ENCODE peak calls at places on chromosomes 2 and 18, in six cellular contexts. One of them, this sample, is unnamed.

GRCh38 chr2:172021074-172021931 is 21.6 kb downstream of the METAP1D start:
- DNase-seq in HCT116: no peak
- DNase-seq in effector memory CD4-positive, alpha-beta T cell: no peak
- DNase-seq in kidney: no peak
- DNase-seq in CD8-positive, alpha-beta T cell: no peak
- DNase-seq in CD8-positive, alpha-beta memory T cell: no peak
- DNase-seq in this sample: no peak

GRCh38 chr2:189486237-189486770 is 45.0 kb downstream of the WDR75 start:
- DNase-seq in HCT116: no peak
- DNase-seq in effector memory CD4-positive, alpha-beta T cell: no peak
- DNase-seq in kidney: no peak
- DNase-seq in CD8-positive, alpha-beta T cell: no peak
- DNase-seq in CD8-positive, alpha-beta memory T cell: no peak
- DNase-seq in this sample: no peak

GRCh38 chr2:64609229-64609994 is 44.3 kb downstream of the SERTAD2 start:
- DNase-seq in HCT116: no peak
- DNase-seq in effector memory CD4-positive, alpha-beta T cell: peak
- DNase-seq in kidney: peak
- DNase-seq in CD8-positive, alpha-beta T cell: peak
- DNase-seq in CD8-positive, alpha-beta memory T cell: peak
- DNase-seq in this sample: peak

GRCh38 chr18:13889661-13890060 is 25.7 kb downstream of the MC2R start:
- DNase-seq in HCT116: no peak
- DNase-seq in effector memory CD4-positive, alpha-beta T cell: no peak
- DNase-seq in kidney: no peak
- DNase-seq in CD8-positive, alpha-beta T cell: no peak
- DNase-seq in CD8-positive, alpha-beta memory T cell: no peak
- DNase-seq in this sample: no peak

GRCh38 chr2:37625156-37625555 is 46.3 kb downstream of the CDC42EP3 start:
- DNase-seq in HCT116: no peak
- DNase-seq in effector memory CD4-positive, alpha-beta T cell: no peak
- DNase-seq in kidney: no peak
- DNase-seq in CD8-positive, alpha-beta T cell: no peak
- DNase-seq in CD8-positive, alpha-beta memory T cell: no peak
- DNase-seq in this sample: no peak

GRCh38 chr2:241289597-241289996 is 25.9 kb downstream of the HDLBP start:
- DNase-seq in HCT116: no peak
- DNase-seq in effector memory CD4-positive, alpha-beta T cell: no peak
- DNase-seq in kidney: no peak
- DNase-seq in CD8-positive, alpha-beta T cell: no peak
- DNase-seq in CD8-positive, alpha-beta memory T cell: no peak
- DNase-seq in this sample: no peak

GRCh38 chr2:217858519-217859466 is 144.0 kb downstream of the TNS1 start:
- DNase-seq in HCT116: no peak
- DNase-seq in effector memory CD4-positive, alpha-beta T cell: no peak
- DNase-seq in kidney: peak
- DNase-seq in CD8-positive, alpha-beta T cell: no peak
- DNase-seq in CD8-positive, alpha-beta memory T cell: no peak
- DNase-seq in this sample: no peak

GRCh38 chr2:172086349-172087190 is 1.3 kb downstream of the DLX1 start:
- DNase-seq in HCT116: no peak
- DNase-seq in effector memory CD4-positive, alpha-beta T cell: peak
- DNase-seq in kidney: peak
- DNase-seq in CD8-positive, alpha-beta T cell: peak
- DNase-seq in CD8-positive, alpha-beta memory T cell: peak
- DNase-seq in this sample: no peak

GRCh38 chr2:159297042-159297707 is 10.7 kb upstream of the WDSUB1 start:
- DNase-seq in HCT116: no peak
- DNase-seq in effector memory CD4-positive, alpha-beta T cell: no peak
- DNase-seq in kidney: no peak
- DNase-seq in CD8-positive, alpha-beta T cell: no peak
- DNase-seq in CD8-positive, alpha-beta memory T cell: no peak
- DNase-seq in this sample: no peak

GRCh38 chr2:211157856-211158463 is 601.6 kb downstream of the CPS1 start:
- DNase-seq in HCT116: peak
- DNase-seq in effector memory CD4-positive, alpha-beta T cell: no peak
- DNase-seq in kidney: no peak
- DNase-seq in CD8-positive, alpha-beta T cell: peak
- DNase-seq in CD8-positive, alpha-beta memory T cell: peak
- DNase-seq in this sample: peak

GRCh38 chr18:36934884-36935283 is 106.0 kb downstream of the KIAA1328 start:
- DNase-seq in HCT116: no peak
- DNase-seq in effector memory CD4-positive, alpha-beta T cell: no peak
- DNase-seq in kidney: no peak
- DNase-seq in CD8-positive, alpha-beta T cell: no peak
- DNase-seq in CD8-positive, alpha-beta memory T cell: no peak
- DNase-seq in this sample: no peak

GRCh38 chr2:66836851-66837250 is 401.9 kb downstream of the MEIS1 start:
- DNase-seq in HCT116: no peak
- DNase-seq in effector memory CD4-positive, alpha-beta T cell: no peak
- DNase-seq in kidney: no peak
- DNase-seq in CD8-positive, alpha-beta T cell: no peak
- DNase-seq in CD8-positive, alpha-beta memory T cell: no peak
- DNase-seq in this sample: no peak

GRCh38 chr2:66840321-66841014 is 405.5 kb downstream of the MEIS1 start:
- DNase-seq in HCT116: no peak
- DNase-seq in effector memory CD4-positive, alpha-beta T cell: no peak
- DNase-seq in kidney: no peak
- DNase-seq in CD8-positive, alpha-beta T cell: no peak
- DNase-seq in CD8-positive, alpha-beta memory T cell: no peak
- DNase-seq in this sample: no peak

GRCh38 chr2:66834859-66835258 is 399.9 kb downstream of the MEIS1 start:
- DNase-seq in HCT116: no peak
- DNase-seq in effector memory CD4-positive, alpha-beta T cell: no peak
- DNase-seq in kidney: no peak
- DNase-seq in CD8-positive, alpha-beta T cell: no peak
- DNase-seq in CD8-positive, alpha-beta memory T cell: no peak
- DNase-seq in this sample: no peak

GRCh38 chr2:66843856-66844255 is 408.9 kb downstream of the MEIS1 start:
- DNase-seq in HCT116: no peak
- DNase-seq in effector memory CD4-positive, alpha-beta T cell: no peak
- DNase-seq in kidney: no peak
- DNase-seq in CD8-positive, alpha-beta T cell: no peak
- DNase-seq in CD8-positive, alpha-beta memory T cell: no peak
- DNase-seq in this sample: no peak

DNA sequence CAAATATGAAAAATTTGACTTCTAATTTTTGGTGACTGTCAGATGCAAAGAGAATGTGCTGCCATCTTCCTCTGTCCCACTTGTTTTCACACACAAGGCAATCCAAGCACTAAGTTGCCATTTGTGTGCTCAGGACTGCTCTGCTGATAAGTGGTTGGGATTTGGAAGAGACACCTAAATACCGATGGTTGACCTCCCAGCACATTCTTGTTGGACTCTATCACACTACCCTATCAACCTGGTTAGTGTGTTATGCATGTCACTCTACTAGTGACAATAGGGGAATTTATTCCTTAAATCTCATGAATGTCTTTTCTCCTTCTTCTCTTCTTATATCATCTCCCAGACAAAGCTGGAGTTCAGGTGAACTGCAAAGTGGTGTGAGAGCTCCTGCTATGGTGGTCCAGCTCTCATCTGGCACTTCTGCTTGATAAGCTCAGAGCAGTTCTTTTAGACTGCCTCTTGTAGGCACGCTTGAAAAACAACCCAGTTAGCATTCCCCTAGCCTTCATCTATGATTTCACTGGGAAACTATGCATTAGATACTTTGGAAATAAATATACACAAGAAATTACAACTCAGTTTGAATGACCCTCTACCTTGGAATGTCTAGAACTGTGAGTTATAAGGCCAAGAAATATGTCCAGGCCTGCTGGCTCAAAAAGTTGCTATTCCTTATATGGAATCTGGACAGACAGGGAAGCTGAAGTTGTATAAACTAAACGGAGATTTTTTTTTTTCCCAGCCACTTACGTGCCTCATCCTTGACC is 404.8 kb downstream of the MEIS1 start:
- DNase-seq in HCT116: no peak
- DNase-seq in effector memory CD4-positive, alpha-beta T cell: no peak
- DNase-seq in kidney: no peak
- DNase-seq in CD8-positive, alpha-beta T cell: no peak
- DNase-seq in CD8-positive, alpha-beta memory T cell: no peak
- DNase-seq in this sample: no peak
- H3K27ac ChIP-seq in HCT116: no peak
- H3K27ac ChIP-seq in effector memory CD4-positive, alpha-beta T cell: no peak
- H3K27ac ChIP-seq in kidney: no peak
- H3K27ac ChIP-seq in CD8-positive, alpha-beta T cell: no peak
- H3K27ac ChIP-seq in CD8-positive, alpha-beta memory T cell: no peak
- H3K27ac ChIP-seq in this sample: peak

GRCh38 chr2:173198338-173198737 is 122.7 kb downstream of the MAP3K20 start:
- DNase-seq in HCT116: no peak
- DNase-seq in effector memory CD4-positive, alpha-beta T cell: no peak
- DNase-seq in kidney: no peak
- DNase-seq in CD8-positive, alpha-beta T cell: no peak
- DNase-seq in CD8-positive, alpha-beta memory T cell: no peak
- DNase-seq in this sample: no peak
- H3K27ac ChIP-seq in HCT116: no peak
- H3K27ac ChIP-seq in effector memory CD4-positive, alpha-beta T cell: no peak
- H3K27ac ChIP-seq in kidney: no peak
- H3K27ac ChIP-seq in CD8-positive, alpha-beta T cell: no peak
- H3K27ac ChIP-seq in CD8-positive, alpha-beta memory T cell: no peak
- H3K27ac ChIP-seq in this sample: no peak

GRCh38 chr2:69165079-69165478 is 152.1 kb downstream of the ANTXR1 start:
- DNase-seq in HCT116: no peak
- DNase-seq in effector memory CD4-positive, alpha-beta T cell: no peak
- DNase-seq in kidney: no peak
- DNase-seq in CD8-positive, alpha-beta T cell: no peak
- DNase-seq in CD8-positive, alpha-beta memory T cell: no peak
- DNase-seq in this sample: no peak

GRCh38 chr2:69164379-69164778 is 151.4 kb downstream of the ANTXR1 start:
- DNase-seq in HCT116: no peak
- DNase-seq in effector memory CD4-positive, alpha-beta T cell: no peak
- DNase-seq in kidney: no peak
- DNase-seq in CD8-positive, alpha-beta T cell: no peak
- DNase-seq in CD8-positive, alpha-beta memory T cell: no peak
- DNase-seq in this sample: no peak

GRCh38 chr2:69163556-69163955 is 150.6 kb downstream of the ANTXR1 start:
- DNase-seq in HCT116: no peak
- DNase-seq in effector memory CD4-positive, alpha-beta T cell: no peak
- DNase-seq in kidney: no peak
- DNase-seq in CD8-positive, alpha-beta T cell: no peak
- DNase-seq in CD8-positive, alpha-beta memory T cell: no peak
- DNase-seq in this sample: no peak

GRCh38 chr2:69162121-69162520 is 149.1 kb downstream of the ANTXR1 start:
- DNase-seq in HCT116: no peak
- DNase-seq in effector memory CD4-positive, alpha-beta T cell: no peak
- DNase-seq in kidney: no peak
- DNase-seq in CD8-positive, alpha-beta T cell: no peak
- DNase-seq in CD8-positive, alpha-beta memory T cell: no peak
- DNase-seq in this sample: no peak

DNA sequence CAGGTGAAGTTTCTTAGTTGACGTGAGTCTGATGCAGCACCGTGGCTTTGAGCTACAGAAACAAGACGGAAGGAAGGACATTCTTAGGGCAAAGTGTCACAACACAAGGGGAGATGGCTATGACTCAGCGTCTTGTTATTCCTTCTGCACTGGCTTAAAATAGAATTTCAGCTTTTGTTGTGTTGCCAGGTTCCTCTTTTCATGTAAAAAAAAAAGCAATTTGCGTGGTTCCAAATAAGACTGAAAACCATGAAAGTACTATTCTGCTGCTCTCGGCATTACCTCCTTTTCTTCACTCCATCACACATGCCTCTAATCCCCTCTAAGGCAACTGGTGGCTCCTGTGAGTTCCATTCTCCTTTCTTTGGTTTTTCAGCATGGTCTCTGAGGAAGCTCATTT is 150.1 kb downstream of the ANTXR1 start:
- DNase-seq in HCT116: peak
- DNase-seq in effector memory CD4-positive, alpha-beta T cell: no peak
- DNase-seq in kidney: no peak
- DNase-seq in CD8-positive, alpha-beta T cell: no peak
- DNase-seq in CD8-positive, alpha-beta memory T cell: no peak
- DNase-seq in this sample: no peak
- H3K27ac ChIP-seq in HCT116: no peak
- H3K27ac ChIP-seq in effector memory CD4-positive, alpha-beta T cell: no peak
- H3K27ac ChIP-seq in kidney: no peak
- H3K27ac ChIP-seq in CD8-positive, alpha-beta T cell: no peak
- H3K27ac ChIP-seq in CD8-positive, alpha-beta memory T cell: no peak
- H3K27ac ChIP-seq in this sample: peak

DNA sequence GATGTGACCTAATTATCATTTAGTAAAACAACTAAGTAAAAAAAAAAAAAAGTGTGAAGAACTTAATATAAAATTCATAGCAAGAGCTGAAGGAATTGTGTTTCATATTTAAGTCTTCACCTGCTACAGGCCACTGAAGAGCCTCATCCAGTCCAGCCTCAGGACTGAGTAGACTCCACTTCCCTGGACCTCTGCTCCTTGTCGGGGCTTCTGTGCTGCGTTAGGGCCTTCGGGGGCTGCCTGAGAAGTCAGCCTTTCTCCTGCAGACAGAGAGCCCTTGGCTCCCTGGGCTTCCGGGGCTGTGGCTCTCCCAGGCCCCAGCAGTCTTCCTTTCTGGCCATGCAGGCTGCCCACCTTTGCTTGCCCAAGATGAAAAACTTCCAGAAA is 95.5 kb downstream of the MTCL1 start:
- DNase-seq in HCT116: no peak
- DNase-seq in effector memory CD4-positive, alpha-beta T cell: no peak
- DNase-seq in kidney: no peak
- DNase-seq in CD8-positive, alpha-beta T cell: no peak
- DNase-seq in CD8-positive, alpha-beta memory T cell: no peak
- DNase-seq in this sample: no peak
- H3K27ac ChIP-seq in HCT116: peak
- H3K27ac ChIP-seq in effector memory CD4-positive, alpha-beta T cell: no peak
- H3K27ac ChIP-seq in kidney: no peak
- H3K27ac ChIP-seq in CD8-positive, alpha-beta T cell: no peak
- H3K27ac ChIP-seq in CD8-positive, alpha-beta memory T cell: no peak
- H3K27ac ChIP-seq in this sample: peak

GRCh38 chr18:46588971-46589660 is 67.9 kb downstream of the LOXHD1 start:
- DNase-seq in HCT116: no peak
- DNase-seq in effector memory CD4-positive, alpha-beta T cell: no peak
- DNase-seq in kidney: no peak
- DNase-seq in CD8-positive, alpha-beta T cell: no peak
- DNase-seq in CD8-positive, alpha-beta memory T cell: no peak
- DNase-seq in this sample: no peak

GRCh38 chr18:46581648-46582047 is 75.4 kb downstream of the LOXHD1 start:
- DNase-seq in HCT116: no peak
- DNase-seq in effector memory CD4-positive, alpha-beta T cell: no peak
- DNase-seq in kidney: no peak
- DNase-seq in CD8-positive, alpha-beta T cell: no peak
- DNase-seq in CD8-positive, alpha-beta memory T cell: no peak
- DNase-seq in this sample: no peak

GRCh38 chr18:46578987-46579386 is 78.0 kb downstream of the LOXHD1 start:
- DNase-seq in HCT116: no peak
- DNase-seq in effector memory CD4-positive, alpha-beta T cell: no peak
- DNase-seq in kidney: no peak
- DNase-seq in CD8-positive, alpha-beta T cell: no peak
- DNase-seq in CD8-positive, alpha-beta memory T cell: no peak
- DNase-seq in this sample: no peak

GRCh38 chr18:46587568-46587967 is 69.5 kb downstream of the LOXHD1 start:
- DNase-seq in HCT116: no peak
- DNase-seq in effector memory CD4-positive, alpha-beta T cell: no peak
- DNase-seq in kidney: no peak
- DNase-seq in CD8-positive, alpha-beta T cell: no peak
- DNase-seq in CD8-positive, alpha-beta memory T cell: no peak
- DNase-seq in this sample: no peak

DNA sequence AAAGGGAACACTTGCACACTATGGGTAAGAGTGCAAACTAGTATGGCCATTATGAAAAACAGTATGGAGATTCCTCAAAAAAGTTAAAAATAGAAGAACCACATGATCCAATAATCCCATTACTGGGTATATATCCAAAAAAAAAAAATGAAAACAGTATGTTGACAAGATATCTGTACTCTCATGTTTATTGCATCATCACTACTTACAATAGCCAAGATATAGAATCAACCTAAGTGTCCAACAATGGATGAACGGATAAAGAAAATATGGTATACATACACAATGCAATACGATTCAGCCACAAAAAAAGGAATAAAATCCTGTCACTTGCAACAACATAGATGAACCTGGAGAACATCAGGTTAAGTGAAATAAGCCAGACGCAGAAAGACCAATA is 73.3 kb downstream of the LOXHD1 start:
- DNase-seq in HCT116: no peak
- DNase-seq in effector memory CD4-positive, alpha-beta T cell: no peak
- DNase-seq in kidney: no peak
- DNase-seq in CD8-positive, alpha-beta T cell: no peak
- DNase-seq in CD8-positive, alpha-beta memory T cell: no peak
- DNase-seq in this sample: no peak
- H3K27ac ChIP-seq in HCT116: no peak
- H3K27ac ChIP-seq in effector memory CD4-positive, alpha-beta T cell: no peak
- H3K27ac ChIP-seq in kidney: no peak
- H3K27ac ChIP-seq in CD8-positive, alpha-beta T cell: no peak
- H3K27ac ChIP-seq in CD8-positive, alpha-beta memory T cell: no peak
- H3K27ac ChIP-seq in this sample: no peak